ENCODE peak calls at places on chromosomes 11 and 22, in five cellular contexts. O is cardiac muscle cell; Z is naive thymus-derived CD4-positive, alpha-beta T cell; Q is mucosa of descending colon; D is spleen. E is an unnamed sample.

GRCh38 chr22:37023743-37024338 is 4.3 kb downstream of the MPST start:
- DNase-seq in O (no peak), Z (no peak), D (no peak), Q (peak; percentile 90), E (no peak)

GRCh38 chr22:48353116-48353947 is 1474.3 kb downstream of the BRD1 start:
- DNase-seq in Z (no peak), D (peak; percentile 47), O (no peak), Q (no peak), E (no peak)

GRCh38 chr11:62124186-62125113 is 639 bp downstream of the INCENP start:
- DNase-seq in Z (no peak), D (no peak), Q (peak; percentile 53), O (peak; percentile 36), E (no peak)

GRCh38 chr11:86910592-86910991 is 44.6 kb downstream of the FZD4 start:
- DNase-seq in O (no peak), Z (no peak), D (no peak), Q (no peak), E (no peak)

GRCh38 chr11:120324932-120325810 is at the start of gene TLCD5:
- DNase-seq in Q (peak; percentile 65), O (peak; percentile 70), Z (no peak), D (peak; percentile 84), E (no peak)

GRCh38 chr22:27206001-27206746 is 548.8 kb downstream of the MIAT start:
- DNase-seq in Z (no peak), O (peak; percentile 34), D (no peak), Q (no peak), E (no peak)

GRCh38 chr22:43592470-43592869 is 180.7 kb downstream of the MPPED1 start:
- DNase-seq in D (no peak), Q (no peak), Z (no peak), O (peak; percentile 3), E (no peak)

GRCh38 chr22:32578752-32579151 is 104.1 kb downstream of the FBXO7 start:
- DNase-seq in Z (no peak), Q (no peak), D (no peak), O (no peak), E (no peak)

GRCh38 chr11:121426476-121427454 is 25.3 kb upstream of the SORL1 start:
- DNase-seq in Z (no peak), O (no peak), D (peak; percentile 93), Q (peak; percentile 72), E (no peak)

GRCh38 chr11:102226702-102227101 is 90.6 kb upstream of the BIRC3 start:
- DNase-seq in Z (no peak), D (no peak), Q (no peak), O (peak; percentile 86), E (peak; percentile 64)

GRCh38 chr11:69545976-69546617 is 64.6 kb downstream of the LINC01488 start:
- DNase-seq in Z (no peak), O (no peak), Q (no peak), D (peak; percentile 32), E (no peak)

GRCh38 chr11:60125962-60126585 is 37.6 kb downstream of the MS4A2 start:
- DNase-seq in O (no peak), Z (no peak), Q (no peak), D (no peak), E (no peak)

GRCh38 chr11:5421811-5422210 is at the start of gene OR51Q1:
- DNase-seq in Q (no peak), D (no peak), Z (no peak), O (no peak), E (no peak)

GRCh38 chr22:23827351-23827995 is 11.3 kb downstream of the DERL3 start:
- DNase-seq in Q (peak; percentile 12), Z (no peak), D (peak; percentile 35), O (no peak), E (no peak)

GRCh38 chr11:41497974-41498373 is 38.5 kb upstream of the LRRC4C start:
- DNase-seq in Z (no peak), D (no peak), Q (no peak), O (peak; percentile 22), E (no peak)

GRCh38 chr11:110896358-110896757 is 184.1 kb upstream of the ARHGAP20 start:
- DNase-seq in O (peak; percentile 74), Z (no peak), D (no peak), Q (no peak), E (no peak)

GRCh38 chr22:45424241-45424731 is 10.8 kb downstream of the RIBC2 start:
- DNase-seq in Z (no peak), D (peak; percentile 60), Q (no peak), O (no peak), E (no peak)

GRCh38 chr11:133082851-133083488 is 449.3 kb downstream of the OPCML start:
- DNase-seq in Z (no peak), D (peak; percentile 87), O (peak; percentile 62), Q (peak; percentile 71), E (no peak)

GRCh38 chr11:78228467-78228866 is 39.7 kb downstream of the USP35 start:
- DNase-seq in O (peak; percentile 74), Q (no peak), Z (no peak), D (no peak), E (no peak)

GRCh38 chr11:64762916-64763803 is 3.4 kb upstream of the PYGM start:
- DNase-seq in O (peak; percentile 68), D (peak; percentile 76), Q (peak; percentile 29), Z (no peak), E (no peak)

GRCh38 chr11:79185351-79185750 is 255.5 kb downstream of the TENM4 start:
- DNase-seq in O (no peak), Q (no peak), D (no peak), Z (no peak), E (no peak)

GRCh38 chr11:34050536-34050935 is 995 bp upstream of the CAPRIN1 start:
- DNase-seq in O (peak; percentile 80), Q (no peak), Z (no peak), D (no peak), E (no peak)

GRCh38 chr11:15852179-15852578 is 504.2 kb downstream of the SOX6 start:
- DNase-seq in O (no peak), Q (no peak), Z (no peak), D (no peak), E (no peak)

GRCh38 chr11:63462126-63462525 is 28.8 kb downstream of the PLAAT5 start:
- DNase-seq in Z (no peak), D (no peak), O (no peak), Q (no peak), E (no peak)

GRCh38 chr11:250740-251299 is 14.0 kb downstream of the PSMD13 start:
- DNase-seq in Z (peak; percentile 76), Q (peak; percentile 70), O (peak; percentile 68), D (peak; percentile 89), E (no peak)

GRCh38 chr11:86274999-86275398 is 27.0 kb upstream of the HIKESHI start:
- DNase-seq in O (no peak), Z (no peak), D (no peak), Q (no peak), E (no peak)

GRCh38 chr22:46777609-46777970 is 15.1 kb downstream of the TBC1D22A start:
- DNase-seq in Q (no peak), D (peak; percentile 92), O (no peak), Z (peak; percentile 21), E (no peak)

GRCh38 chr11:72326151-72326842 is 82.3 kb upstream of the PHOX2A start:
- DNase-seq in Z (no peak), Q (no peak), O (peak; percentile 34), D (no peak), E (no peak)

GRCh38 chr22:48748113-48748859 is 1079.4 kb downstream of the BRD1 start:
- DNase-seq in D (peak; percentile 56), Q (peak; percentile 4), Z (no peak), O (no peak), E (no peak)

DNA sequence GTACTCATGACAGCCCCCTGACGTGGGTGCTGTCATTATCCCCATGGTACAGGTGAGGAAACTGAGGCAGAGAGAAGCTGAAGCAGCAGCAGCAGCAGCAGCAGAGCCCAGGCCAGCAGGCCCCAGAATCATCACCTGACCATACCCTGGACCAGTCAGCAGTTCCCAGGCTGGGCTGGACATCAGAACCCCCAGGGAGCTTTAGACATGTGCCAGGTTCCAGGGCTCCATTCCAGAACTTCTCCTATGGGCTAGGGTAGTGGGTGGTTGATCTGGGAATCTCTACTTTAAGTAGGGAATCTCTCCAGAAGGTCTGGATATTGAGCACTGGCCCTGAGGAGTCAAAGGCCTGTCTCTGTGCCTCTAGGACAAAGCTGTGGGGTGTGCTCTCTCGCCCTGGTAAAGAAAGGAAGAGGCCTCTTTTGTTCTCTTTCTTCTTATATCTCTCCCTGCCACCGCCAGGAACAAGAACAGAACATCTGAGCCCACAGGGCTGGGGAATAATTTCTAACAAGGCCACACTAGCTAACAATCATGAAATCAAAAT is 26.6 kb downstream of the MAFF start:
- DNase-seq in O (peak; percentile 32), D (no peak), Z (no peak), Q (no peak), E (no peak)
- H3K4me1 ChIP-seq in O (no peaks in the 10 kb centered on the region), D (peaks cover 12% of the 10 kb centered on the region), Z (no peaks in the 10 kb centered on the region), Q (peaks cover 23% of the 10 kb centered on the region), E (peaks cover 17% of the 10 kb centered on the region)

GRCh38 chr22:29827091-29827490 is 11.0 kb downstream of the ASCC2 start:
- DNase-seq in Q (no peak), O (no peak), D (no peak), Z (no peak), E (no peak)
- H3K36me3 ChIP-seq in Q (peaks cover 2% of the 10 kb centered on the region), O (peaks cover 5% of the 10 kb centered on the region), D (peaks cover 94% of the 10 kb centered on the region), Z (peaks cover 31% of the 10 kb centered on the region), E (peaks cover 46% of the 10 kb centered on the region)

GRCh38 chr22:11325767-11326166 is 4202.2 kb upstream of the OR11H1 start:
- DNase-seq in D (no peak), O (no peak), Q (no peak), Z (no peak), E (no peak)
- H3K9me3 ChIP-seq in D (peaks cover 67% of the 10 kb centered on the region), O (peaks cover 13% of the 10 kb centered on the region), Q (peaks cover 65% of the 10 kb centered on the region), Z (no peaks in the 10 kb centered on the region), E (no peaks in the 10 kb centered on the region)

GRCh38 chr11:58259983-58260382 is 8.1 kb downstream of the OR10W1 start:
- DNase-seq in O (no peak), D (no peak), Z (no peak), Q (no peak), E (no peak)
- H3K4me1 ChIP-seq in O (no peaks in the 10 kb centered on the region), D (no peaks in the 10 kb centered on the region), Z (no peaks in the 10 kb centered on the region), Q (no peaks in the 10 kb centered on the region), E (no peaks in the 10 kb centered on the region)

DNA sequence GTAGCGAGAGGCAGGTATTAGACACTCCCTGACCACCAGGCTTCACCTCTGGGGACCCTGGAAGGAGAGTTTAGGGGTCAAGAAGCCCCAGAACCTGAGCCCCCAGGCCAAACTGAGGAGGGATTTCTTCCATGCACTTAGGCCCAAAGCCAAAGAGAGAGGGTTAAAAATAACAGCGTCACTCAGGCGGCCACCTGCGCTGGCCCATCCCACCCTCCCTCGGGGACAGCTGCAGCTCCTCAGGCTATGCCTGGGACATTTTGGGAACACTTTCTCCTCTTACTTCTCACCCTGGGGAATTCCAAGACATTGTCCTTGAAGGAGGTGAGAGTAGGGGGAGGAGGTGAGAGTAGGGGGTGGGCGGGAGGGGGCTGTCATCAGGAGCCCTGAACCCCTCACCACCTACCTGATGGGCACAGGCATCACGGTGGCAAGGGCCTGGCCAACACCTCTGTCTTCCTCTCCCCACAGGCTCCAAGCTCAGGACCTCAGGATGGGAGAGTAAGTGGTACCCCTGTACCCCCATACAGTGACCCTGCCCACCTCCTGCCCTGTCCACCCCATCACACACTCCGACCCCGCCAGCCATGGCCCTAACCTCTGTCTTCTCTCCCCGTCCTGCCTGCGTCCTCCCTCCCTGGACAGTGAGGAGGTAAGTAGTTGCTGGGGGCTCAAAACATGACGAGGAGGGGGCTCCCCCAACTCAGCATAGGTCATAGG is 583 bp downstream of the TNNI2 start:
- DNase-seq in Z (no peak), D (no peak), Q (peak; percentile 19), O (no peak), E (no peak)
- H3K36me3 ChIP-seq in Z (no peaks in the 10 kb centered on the region), D (no peaks in the 10 kb centered on the region), Q (no peaks in the 10 kb centered on the region), O (no peaks in the 10 kb centered on the region), E (no peaks in the 10 kb centered on the region)